ENCODE peak calls at places on chromosome 1, in ten cellular contexts. W is mesothelial cell of epicardium, B is fibroblast of lung, Z is left ventricle myocardium inferior, T is fibroblast of pulmonary artery, D is AG04449, P is Caco-2, K is GM23338, J is AG09309, O is hepatocyte. F is an unnamed sample.

GRCh38 chr1:108033486-108034081 is 68.6 kb upstream of the VAV3 start:
- DNase-seq in W (no peak), B (no peak), Z (no peak), T (no peak), D (no peak), P (no peak), K (no peak), J (no peak), O (no peak), F (no peak)

GRCh38 chr1:3460653-3461237 is 6.3 kb downstream of the ARHGEF16 start:
- DNase-seq in W (no peak), B (peak; percentile 42), Z (no peak), T (peak; percentile 22), D (no peak), P (peak; percentile 47), K (no peak), J (no peak), O (peak; percentile 19), F (no peak)

GRCh38 chr1:151574575-151575529 is 34.7 kb downstream of the TUFT1 start:
- DNase-seq in W (no peak), B (peak; percentile 89), Z (no peak), T (peak; percentile 84), D (no peak), P (no peak), K (no peak), J (peak; percentile 51), O (peak; percentile 32), F (no peak)

GRCh38 chr1:203930343-203930742 is 68.9 kb downstream of the SNRPE start:
- DNase-seq in W (no peak), B (peak; percentile 66), Z (no peak), T (peak; percentile 71), D (no peak), P (no peak), K (no peak), J (no peak), O (no peak), F (no peak)

GRCh38 chr1:47031059-47031458 is 7.6 kb downstream of the CYP4X1 start:
- DNase-seq in W (no peak), B (peak; percentile 21), Z (no peak), T (peak; percentile 83), D (no peak), P (no peak), K (no peak), J (no peak), O (no peak), F (no peak)

GRCh38 chr1:5940723-5941407 is 51.4 kb downstream of the NPHP4 start:
- DNase-seq in W (no peak), B (no peak), Z (no peak), T (no peak), D (no peak), P (no peak), K (no peak), J (no peak), O (no peak), F (no peak)

GRCh38 chr1:42947965-42948732 is 10.5 kb downstream of the SLC2A1 start:
- DNase-seq in W (no peak), B (no peak), Z (no peak), T (no peak), D (no peak), P (no peak), K (peak; percentile 52), J (no peak), O (no peak), F (no peak)

GRCh38 chr1:113881661-113882060 is 5.7 kb downstream of the BCL2L15 start:
- DNase-seq in W (no peak), B (no peak), Z (no peak), T (no peak), D (no peak), P (no peak), K (no peak), J (no peak), O (no peak), F (no peak)

GRCh38 chr1:117783586-117784396 is 145.6 kb downstream of the GDAP2 start:
- DNase-seq in W (no peak), B (no peak), Z (no peak), T (no peak), D (no peak), P (no peak), K (no peak), J (no peak), O (no peak), F (no peak)

GRCh38 chr1:21613072-21613867 is 55.9 kb downstream of the RAP1GAP start:
- DNase-seq in W (no peak), B (no peak), Z (no peak), T (no peak), D (no peak), P (no peak), K (no peak), J (no peak), O (no peak), F (no peak)

GRCh38 chr1:116006486-116006964 is 30.2 kb downstream of the SLC22A15 start:
- DNase-seq in W (no peak), B (no peak), Z (no peak), T (no peak), D (no peak), P (no peak), K (no peak), J (no peak), O (no peak), F (no peak)

GRCh38 chr1:183989078-183989577 is 48.4 kb downstream of the COLGALT2 start:
- DNase-seq in W (no peak), B (peak; percentile 81), Z (peak; percentile 50), T (peak; percentile 72), D (peak; percentile 55), P (no peak), K (no peak), J (peak; percentile 37), O (peak; percentile 12), F (no peak)

GRCh38 chr1:193185861-193186714 is at the start of gene B3GALT2:
- DNase-seq in W (no peak), B (peak; percentile 61), Z (no peak), T (peak; percentile 64), D (no peak), P (no peak), K (no peak), J (no peak), O (peak; percentile 50), F (no peak)

GRCh38 chr1:245493029-245493428 is 338.2 kb downstream of the KIF26B start:
- DNase-seq in W (no peak), B (no peak), Z (no peak), T (no peak), D (no peak), P (peak; percentile 17), K (peak; percentile 70), J (no peak), O (no peak), F (no peak)
- TF ChIP-seq CTCF in W (no peak), B (peak; percentile 21), Z (no peak), T (peak; percentile 21), D (no peak), P (peak; percentile 22), K (peak; percentile 50), J (peak; percentile 25), O (no peak), F (no peak)

GRCh38 chr1:164614316-164614715 is 55.3 kb downstream of the PBX1 start:
- DNase-seq in W (no peak), B (no peak), Z (no peak), T (no peak), D (no peak), P (no peak), K (no peak), J (no peak), O (no peak), F (no peak)

GRCh38 chr1:164623805-164624204 is 64.8 kb downstream of the PBX1 start:
- DNase-seq in W (no peak), B (no peak), Z (no peak), T (no peak), D (no peak), P (no peak), K (no peak), J (no peak), O (no peak), F (no peak)

GRCh38 chr1:164622057-164622840 is 63.3 kb downstream of the PBX1 start:
- DNase-seq in W (no peak), B (no peak), Z (no peak), T (no peak), D (no peak), P (no peak), K (no peak), J (no peak), O (no peak), F (no peak)

GRCh38 chr1:164617607-164618564 is 58.9 kb downstream of the PBX1 start:
- DNase-seq in W (no peak), B (no peak), Z (no peak), T (peak; percentile 43), D (no peak), P (peak; percentile 47), K (peak; percentile 84), J (no peak), O (no peak), F (no peak)

GRCh38 chr1:164619006-164619784 is 60.2 kb downstream of the PBX1 start:
- DNase-seq in W (no peak), B (no peak), Z (no peak), T (no peak), D (no peak), P (no peak), K (no peak), J (no peak), O (no peak), F (no peak)
- TF ChIP-seq CTCF in W (no peak), B (no peak), Z (peak; percentile 14), T (no peak), D (no peak), P (no peak), K (no peak), J (no peak), O (no peak), F (no peak)

GRCh38 chr1:64162151-64162550 is 41.3 kb upstream of the UBE2U start:
- DNase-seq in W (no peak), B (no peak), Z (no peak), T (no peak), D (no peak), P (no peak), K (no peak), J (no peak), O (no peak), F (no peak)

GRCh38 chr1:64162804-64163203 is 40.6 kb upstream of the UBE2U start:
- DNase-seq in W (no peak), B (no peak), Z (no peak), T (no peak), D (no peak), P (no peak), K (no peak), J (no peak), O (no peak), F (no peak)

GRCh38 chr1:64161347-64162080 is 41.9 kb upstream of the UBE2U start:
- DNase-seq in W (no peak), B (peak; percentile 88), Z (no peak), T (peak; percentile 72), D (peak; percentile 52), P (no peak), K (no peak), J (peak; percentile 63), O (no peak), F (no peak)

GRCh38 chr1:64167176-64167575 is 36.2 kb upstream of the UBE2U start:
- DNase-seq in W (no peak), B (peak; percentile 81), Z (no peak), T (peak; percentile 27), D (peak; percentile 71), P (no peak), K (no peak), J (peak; percentile 65), O (no peak), F (no peak)

GRCh38 chr1:64163972-64164371 is 39.5 kb upstream of the UBE2U start:
- DNase-seq in W (no peak), B (peak; percentile 58), Z (no peak), T (peak; percentile 67), D (no peak), P (no peak), K (peak; percentile 79), J (peak; percentile 18), O (peak; percentile 26), F (no peak)
- TF ChIP-seq CTCF in W (no peak), B (peak; percentile 69), Z (peak; percentile 48), T (peak; percentile 70), D (peak; percentile 58), P (no peak), K (peak; percentile 67), J (peak; percentile 74), O (peak; percentile 57), F (no peak)

GRCh38 chr1:38615680-38616079 is 243.9 kb downstream of the RRAGC start:
- DNase-seq in W (no peak), B (no peak), Z (no peak), T (no peak), D (no peak), P (peak; percentile 1), K (no peak), J (no peak), O (no peak), F (no peak)
- TF ChIP-seq CTCF in W (no peak), B (no peak), Z (no peak), T (no peak), D (no peak), P (no peak), K (peak; percentile 55), J (peak; percentile 9), O (no peak), F (no peak)

F was measured in natural killer cell.